ENCODE peak calls at places on chromosomes 16 and 17, in eight cellular contexts. One of them, this sample, is unnamed.

GRCh38 chr17:32341141-32341856 is 674 bp downstream of the C17orf75 start:
- DNase-seq in aorta: no peak
- DNase-seq in stomach: no peak
- DNase-seq in mammary epithelial cell: peak; percentile 21
- DNase-seq in naive thymus-derived CD4-positive, alpha-beta T cell: peak; percentile 64
- DNase-seq in left ventricle myocardium inferior: no peak
- DNase-seq in sigmoid colon: no peak
- DNase-seq in pancreas: no peak
- DNase-seq in this sample: peak; percentile 41

GRCh38 chr17:19331553-19332245 is 30.8 kb downstream of the B9D1 start:
- DNase-seq in stomach: peak; percentile 8
- DNase-seq in aorta: no peak
- DNase-seq in mammary epithelial cell: no peak
- DNase-seq in pancreas: no peak
- DNase-seq in left ventricle myocardium inferior: no peak
- DNase-seq in naive thymus-derived CD4-positive, alpha-beta T cell: no peak
- DNase-seq in sigmoid colon: peak; percentile 57
- DNase-seq in this sample: no peak

GRCh38 chr16:69109486-69110270 is 4.2 kb downstream of the HAS3 start:
- DNase-seq in stomach: no peak
- DNase-seq in aorta: peak; percentile 71
- DNase-seq in pancreas: no peak
- DNase-seq in sigmoid colon: no peak
- DNase-seq in left ventricle myocardium inferior: no peak
- DNase-seq in naive thymus-derived CD4-positive, alpha-beta T cell: no peak
- DNase-seq in mammary epithelial cell: no peak
- DNase-seq in this sample: no peak

GRCh38 chr17:41547921-41548843 is 20.1 kb upstream of the KRT19 start:
- DNase-seq in pancreas: peak; percentile 12
- DNase-seq in aorta: peak; percentile 94
- DNase-seq in stomach: peak; percentile 79
- DNase-seq in naive thymus-derived CD4-positive, alpha-beta T cell: no peak
- DNase-seq in left ventricle myocardium inferior: no peak
- DNase-seq in mammary epithelial cell: peak; percentile 99
- DNase-seq in sigmoid colon: peak; percentile 70
- DNase-seq in this sample: peak; percentile 90

GRCh38 chr16:78976212-78976611 is 624.3 kb downstream of the MAF start:
- DNase-seq in mammary epithelial cell: no peak
- DNase-seq in stomach: no peak
- DNase-seq in aorta: no peak
- DNase-seq in left ventricle myocardium inferior: no peak
- DNase-seq in naive thymus-derived CD4-positive, alpha-beta T cell: no peak
- DNase-seq in pancreas: no peak
- DNase-seq in sigmoid colon: no peak
- DNase-seq in this sample: no peak

GRCh38 chr17:29107933-29108805 is 65.2 kb downstream of the PIPOX start:
- DNase-seq in sigmoid colon: no peak
- DNase-seq in aorta: no peak
- DNase-seq in mammary epithelial cell: no peak
- DNase-seq in left ventricle myocardium inferior: peak; percentile 56
- DNase-seq in stomach: peak; percentile 42
- DNase-seq in pancreas: peak; percentile 97
- DNase-seq in naive thymus-derived CD4-positive, alpha-beta T cell: no peak
- DNase-seq in this sample: no peak

GRCh38 chr16:11630230-11631056 is 37.8 kb upstream of the SNN start:
- DNase-seq in pancreas: no peak
- DNase-seq in mammary epithelial cell: peak; percentile 51
- DNase-seq in naive thymus-derived CD4-positive, alpha-beta T cell: no peak
- DNase-seq in aorta: no peak
- DNase-seq in stomach: no peak
- DNase-seq in left ventricle myocardium inferior: no peak
- DNase-seq in sigmoid colon: no peak
- DNase-seq in this sample: no peak

GRCh38 chr17:6496636-6497441 is 52.6 kb downstream of the PIMREG start:
- DNase-seq in stomach: no peak
- DNase-seq in left ventricle myocardium inferior: no peak
- DNase-seq in aorta: peak; percentile 68
- DNase-seq in naive thymus-derived CD4-positive, alpha-beta T cell: no peak
- DNase-seq in sigmoid colon: peak; percentile 55
- DNase-seq in pancreas: no peak
- DNase-seq in mammary epithelial cell: no peak
- DNase-seq in this sample: no peak

GRCh38 chr17:5897320-5897911 is 172.8 kb upstream of the WSCD1 start:
- DNase-seq in stomach: no peak
- DNase-seq in naive thymus-derived CD4-positive, alpha-beta T cell: no peak
- DNase-seq in aorta: no peak
- DNase-seq in left ventricle myocardium inferior: no peak
- DNase-seq in pancreas: no peak
- DNase-seq in sigmoid colon: no peak
- DNase-seq in mammary epithelial cell: no peak
- DNase-seq in this sample: no peak

GRCh38 chr16:29757950-29758466 is 12.2 kb upstream of the C16orf54 start:
- DNase-seq in naive thymus-derived CD4-positive, alpha-beta T cell: no peak
- DNase-seq in pancreas: no peak
- DNase-seq in left ventricle myocardium inferior: no peak
- DNase-seq in mammary epithelial cell: no peak
- DNase-seq in aorta: no peak
- DNase-seq in sigmoid colon: no peak
- DNase-seq in stomach: no peak
- DNase-seq in this sample: no peak

GRCh38 chr16:58086381-58087208 is 42.6 kb downstream of the CFAP20 start:
- DNase-seq in sigmoid colon: no peak
- DNase-seq in pancreas: no peak
- DNase-seq in naive thymus-derived CD4-positive, alpha-beta T cell: no peak
- DNase-seq in left ventricle myocardium inferior: no peak
- DNase-seq in mammary epithelial cell: no peak
- DNase-seq in stomach: no peak
- DNase-seq in aorta: no peak
- DNase-seq in this sample: no peak

GRCh38 chr16:47907109-47907508 is 248.7 kb downstream of the ABCC12 start:
- DNase-seq in aorta: no peak
- DNase-seq in left ventricle myocardium inferior: no peak
- DNase-seq in stomach: no peak
- DNase-seq in naive thymus-derived CD4-positive, alpha-beta T cell: no peak
- DNase-seq in sigmoid colon: no peak
- DNase-seq in pancreas: no peak
- DNase-seq in mammary epithelial cell: no peak
- DNase-seq in this sample: no peak

GRCh38 chr17:81631482-81631881 is 5.4 kb downstream of the NPLOC4 start:
- DNase-seq in aorta: no peak
- DNase-seq in stomach: no peak
- DNase-seq in naive thymus-derived CD4-positive, alpha-beta T cell: no peak
- DNase-seq in left ventricle myocardium inferior: no peak
- DNase-seq in pancreas: no peak
- DNase-seq in mammary epithelial cell: no peak
- DNase-seq in sigmoid colon: no peak
- DNase-seq in this sample: no peak
- H3K36me3 ChIP-seq in aorta: peaks cover 2% of the 10 kb centered on the region
- H3K36me3 ChIP-seq in stomach: peaks cover 33% of the 10 kb centered on the region
- H3K36me3 ChIP-seq in naive thymus-derived CD4-positive, alpha-beta T cell: peaks cover 6% of the 10 kb centered on the region
- H3K36me3 ChIP-seq in left ventricle myocardium inferior: peaks cover 42% of the 10 kb centered on the region
- H3K36me3 ChIP-seq in pancreas: peaks cover 5% of the 10 kb centered on the region
- H3K36me3 ChIP-seq in mammary epithelial cell: peaks cover 16% of the 10 kb centered on the region
- H3K36me3 ChIP-seq in sigmoid colon: peaks cover 19% of the 10 kb centered on the region
- H3K36me3 ChIP-seq in this sample: peaks cover 5% of the 10 kb centered on the region

GRCh38 chr17:21677911-21678310 is 14.4 kb upstream of the KCNJ18 start:
- DNase-seq in left ventricle myocardium inferior: no peak
- DNase-seq in stomach: no peak
- DNase-seq in naive thymus-derived CD4-positive, alpha-beta T cell: no peak
- DNase-seq in sigmoid colon: peak; percentile 47
- DNase-seq in pancreas: no peak
- DNase-seq in aorta: peak; percentile 63
- DNase-seq in mammary epithelial cell: no peak
- DNase-seq in this sample: no peak

GRCh38 chr17:21677126-21677910 is 15.0 kb upstream of the KCNJ18 start:
- DNase-seq in mammary epithelial cell: no peak
- DNase-seq in stomach: no peak
- DNase-seq in naive thymus-derived CD4-positive, alpha-beta T cell: no peak
- DNase-seq in aorta: peak; percentile 67
- DNase-seq in sigmoid colon: peak; percentile 53
- DNase-seq in left ventricle myocardium inferior: no peak
- DNase-seq in pancreas: no peak
- DNase-seq in this sample: no peak

GRCh38 chr17:21678451-21679081 is 13.8 kb upstream of the KCNJ18 start:
- DNase-seq in aorta: peak; percentile 74
- DNase-seq in naive thymus-derived CD4-positive, alpha-beta T cell: no peak
- DNase-seq in sigmoid colon: peak; percentile 50
- DNase-seq in mammary epithelial cell: no peak
- DNase-seq in stomach: no peak
- DNase-seq in pancreas: peak; percentile 21
- DNase-seq in left ventricle myocardium inferior: no peak
- DNase-seq in this sample: no peak

GRCh38 chr17:21679256-21680146 is 12.8 kb upstream of the KCNJ18 start:
- DNase-seq in mammary epithelial cell: no peak
- DNase-seq in stomach: no peak
- DNase-seq in left ventricle myocardium inferior: no peak
- DNase-seq in pancreas: no peak
- DNase-seq in naive thymus-derived CD4-positive, alpha-beta T cell: no peak
- DNase-seq in sigmoid colon: peak; percentile 59
- DNase-seq in aorta: peak; percentile 78
- DNase-seq in this sample: no peak

GRCh38 chr17:21680366-21680765 is 12.0 kb upstream of the KCNJ18 start:
- DNase-seq in naive thymus-derived CD4-positive, alpha-beta T cell: no peak
- DNase-seq in mammary epithelial cell: no peak
- DNase-seq in left ventricle myocardium inferior: no peak
- DNase-seq in aorta: peak; percentile 78
- DNase-seq in pancreas: no peak
- DNase-seq in stomach: no peak
- DNase-seq in sigmoid colon: peak; percentile 64
- DNase-seq in this sample: no peak
- H3K9me3 ChIP-seq in naive thymus-derived CD4-positive, alpha-beta T cell: no peaks in the 10 kb centered on the region
- H3K9me3 ChIP-seq in mammary epithelial cell: peaks cover 32% of the 10 kb centered on the region
- H3K9me3 ChIP-seq in left ventricle myocardium inferior: no peaks in the 10 kb centered on the region
- H3K9me3 ChIP-seq in aorta: peaks cover 1% of the 10 kb centered on the region
- H3K9me3 ChIP-seq in pancreas: no peaks in the 10 kb centered on the region
- H3K9me3 ChIP-seq in stomach: no peaks in the 10 kb centered on the region
- H3K9me3 ChIP-seq in sigmoid colon: no peaks in the 10 kb centered on the region
- H3K9me3 ChIP-seq in this sample: no peaks in the 10 kb centered on the region

GRCh38 chr16:85313541-85314208 is 201.4 kb upstream of the CIBAR2 start:
- DNase-seq in left ventricle myocardium inferior: no peak
- DNase-seq in aorta: no peak
- DNase-seq in naive thymus-derived CD4-positive, alpha-beta T cell: no peak
- DNase-seq in stomach: no peak
- DNase-seq in mammary epithelial cell: peak; percentile 60
- DNase-seq in pancreas: no peak
- DNase-seq in sigmoid colon: no peak
- DNase-seq in this sample: no peak
- H3K4me1 ChIP-seq in left ventricle myocardium inferior: peaks cover 42% of the 10 kb centered on the region
- H3K4me1 ChIP-seq in aorta: no peaks in the 10 kb centered on the region
- H3K4me1 ChIP-seq in naive thymus-derived CD4-positive, alpha-beta T cell: peaks cover 20% of the 10 kb centered on the region
- H3K4me1 ChIP-seq in stomach: peaks cover 43% of the 10 kb centered on the region
- H3K4me1 ChIP-seq in mammary epithelial cell: peaks cover 16% of the 10 kb centered on the region
- H3K4me1 ChIP-seq in pancreas: peaks cover 18% of the 10 kb centered on the region
- H3K4me1 ChIP-seq in sigmoid colon: peaks cover 32% of the 10 kb centered on the region
- H3K4me1 ChIP-seq in this sample: no peaks in the 10 kb centered on the region

GRCh38 chr17:14198013-14198412 is 38.6 kb downstream of the CDRT15 start:
- DNase-seq in stomach: peak; percentile 57
- DNase-seq in mammary epithelial cell: no peak
- DNase-seq in left ventricle myocardium inferior: peak; percentile 49
- DNase-seq in naive thymus-derived CD4-positive, alpha-beta T cell: no peak
- DNase-seq in sigmoid colon: no peak
- DNase-seq in aorta: no peak
- DNase-seq in pancreas: peak; percentile 16
- DNase-seq in this sample: no peak

GRCh38 chr17:14196337-14196997 is 40.2 kb downstream of the CDRT15 start:
- DNase-seq in mammary epithelial cell: no peak
- DNase-seq in aorta: no peak
- DNase-seq in sigmoid colon: no peak
- DNase-seq in stomach: no peak
- DNase-seq in pancreas: no peak
- DNase-seq in left ventricle myocardium inferior: no peak
- DNase-seq in naive thymus-derived CD4-positive, alpha-beta T cell: no peak
- DNase-seq in this sample: no peak

GRCh38 chr17:14200354-14200753 is 36.3 kb downstream of the CDRT15 start:
- DNase-seq in sigmoid colon: no peak
- DNase-seq in left ventricle myocardium inferior: no peak
- DNase-seq in pancreas: no peak
- DNase-seq in aorta: no peak
- DNase-seq in naive thymus-derived CD4-positive, alpha-beta T cell: no peak
- DNase-seq in stomach: no peak
- DNase-seq in mammary epithelial cell: no peak
- DNase-seq in this sample: no peak

GRCh38 chr17:14197582-14197981 is 39.1 kb downstream of the CDRT15 start:
- DNase-seq in pancreas: no peak
- DNase-seq in left ventricle myocardium inferior: no peak
- DNase-seq in mammary epithelial cell: no peak
- DNase-seq in sigmoid colon: no peak
- DNase-seq in aorta: no peak
- DNase-seq in naive thymus-derived CD4-positive, alpha-beta T cell: peak; percentile 32
- DNase-seq in stomach: peak; percentile 38
- DNase-seq in this sample: peak; percentile 45

DNA sequence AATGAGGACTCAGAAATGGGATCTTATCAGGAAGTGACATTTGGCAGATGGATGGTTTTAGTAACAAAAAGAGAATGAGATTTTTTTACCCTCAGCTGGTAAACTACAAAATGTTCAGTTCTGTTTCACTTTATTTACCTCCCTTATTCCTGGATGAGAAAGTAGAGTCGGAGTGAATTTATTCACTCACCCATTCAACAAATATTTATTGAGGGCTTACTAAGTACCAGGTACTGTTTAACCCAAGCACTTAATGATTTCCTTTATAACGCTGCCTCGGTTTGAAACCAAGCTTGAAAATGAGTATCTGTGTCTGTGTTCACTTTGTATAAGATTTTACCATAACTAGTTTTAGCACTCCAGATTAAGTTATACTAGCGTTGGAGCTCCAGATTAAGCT is 38.1 kb downstream of the CDRT15 start:
- DNase-seq in sigmoid colon: no peak
- DNase-seq in mammary epithelial cell: no peak
- DNase-seq in naive thymus-derived CD4-positive, alpha-beta T cell: no peak
- DNase-seq in left ventricle myocardium inferior: no peak
- DNase-seq in aorta: no peak
- DNase-seq in stomach: no peak
- DNase-seq in pancreas: no peak
- DNase-seq in this sample: no peak
- H3K36me3 ChIP-seq in sigmoid colon: no peaks in the 10 kb centered on the region
- H3K36me3 ChIP-seq in mammary epithelial cell: no peaks in the 10 kb centered on the region
- H3K36me3 ChIP-seq in naive thymus-derived CD4-positive, alpha-beta T cell: no peaks in the 10 kb centered on the region
- H3K36me3 ChIP-seq in left ventricle myocardium inferior: no peaks in the 10 kb centered on the region
- H3K36me3 ChIP-seq in aorta: no peaks in the 10 kb centered on the region
- H3K36me3 ChIP-seq in stomach: no peaks in the 10 kb centered on the region
- H3K36me3 ChIP-seq in pancreas: no peaks in the 10 kb centered on the region
- H3K36me3 ChIP-seq in this sample: no peaks in the 10 kb centered on the region

This sample was measured in small intestine.